ENCODE peak calls at places on chromosome 15, in eight cellular contexts. G is A549, V is right lobe of liver, N is gastrocnemius medialis, U is heart left ventricle, M is body of pancreas, Q is K562, J is HepG2. P is an unnamed sample.

GRCh38 chr15:30962079-30962478 is 29.3 kb downstream of the MTMR10 start:
- ATAC-seq in G (no peak), V (no peak), N (peak), U (peak), M (no peak), Q (no peak), J (no peak), P (no peak)

GRCh38 chr15:92839696-92840095 is 60.4 kb upstream of the CHD2 start:
- ATAC-seq in G (peak), V (no peak), N (no peak), U (no peak), M (peak), Q (peak), J (peak), P (no peak)

GRCh38 chr15:88610756-88611231 is 10.3 kb upstream of the AEN start:
- ATAC-seq in G (peak), V (no peak), N (no peak), U (no peak), M (no peak), Q (peak), J (no peak), P (no peak)

GRCh38 chr15:93801206-93801605 is 430.2 kb upstream of the MCTP2 start:
- ATAC-seq in G (no peak), V (no peak), N (no peak), U (no peak), M (no peak), Q (no peak), J (no peak), P (no peak)

GRCh38 chr15:39631357-39631756 is 50.5 kb downstream of the THBS1 start:
- ATAC-seq in G (no peak), V (no peak), N (no peak), U (no peak), M (no peak), Q (no peak), J (no peak), P (no peak)

GRCh38 chr15:63677778-63678177 is 80.6 kb downstream of the FBXL22 start:
- ATAC-seq in G (peak), V (peak), N (no peak), U (peak), M (peak), Q (no peak), J (no peak), P (no peak)

GRCh38 chr15:80160570-80161156 is 7.9 kb downstream of the FAH start:
- ATAC-seq in G (peak), V (peak), N (peak), U (peak), M (peak), Q (peak), J (peak), P (peak)

GRCh38 chr15:27769652-27770051 is 329.5 kb downstream of the OCA2 start:
- ATAC-seq in G (no peak), V (no peak), N (no peak), U (no peak), M (no peak), Q (no peak), J (no peak), P (no peak)

GRCh38 chr15:96354731-96355560 is 24.4 kb downstream of the NR2F2 start:
- ATAC-seq in G (peak), V (peak), N (peak), U (peak), M (no peak), Q (peak), J (peak), P (peak)

GRCh38 chr15:78000927-78001249 is 76.6 kb downstream of the TBC1D2B start:
- ATAC-seq in G (no peak), V (peak), N (no peak), U (no peak), M (no peak), Q (no peak), J (no peak), P (no peak)

GRCh38 chr15:42344763-42345162 is 14.5 kb upstream of the CAPN3 start:
- ATAC-seq in G (no peak), V (peak), N (peak), U (peak), M (no peak), Q (no peak), J (no peak), P (peak)

GRCh38 chr15:63305276-63305675 is 27.9 kb downstream of the APH1B start:
- ATAC-seq in G (no peak), V (no peak), N (no peak), U (no peak), M (no peak), Q (no peak), J (no peak), P (no peak)

GRCh38 chr15:100002787-100003536 is 269.7 kb upstream of the LYSMD4 start:
- ATAC-seq in G (no peak), V (no peak), N (no peak), U (no peak), M (no peak), Q (no peak), J (no peak), P (no peak)

DNA sequence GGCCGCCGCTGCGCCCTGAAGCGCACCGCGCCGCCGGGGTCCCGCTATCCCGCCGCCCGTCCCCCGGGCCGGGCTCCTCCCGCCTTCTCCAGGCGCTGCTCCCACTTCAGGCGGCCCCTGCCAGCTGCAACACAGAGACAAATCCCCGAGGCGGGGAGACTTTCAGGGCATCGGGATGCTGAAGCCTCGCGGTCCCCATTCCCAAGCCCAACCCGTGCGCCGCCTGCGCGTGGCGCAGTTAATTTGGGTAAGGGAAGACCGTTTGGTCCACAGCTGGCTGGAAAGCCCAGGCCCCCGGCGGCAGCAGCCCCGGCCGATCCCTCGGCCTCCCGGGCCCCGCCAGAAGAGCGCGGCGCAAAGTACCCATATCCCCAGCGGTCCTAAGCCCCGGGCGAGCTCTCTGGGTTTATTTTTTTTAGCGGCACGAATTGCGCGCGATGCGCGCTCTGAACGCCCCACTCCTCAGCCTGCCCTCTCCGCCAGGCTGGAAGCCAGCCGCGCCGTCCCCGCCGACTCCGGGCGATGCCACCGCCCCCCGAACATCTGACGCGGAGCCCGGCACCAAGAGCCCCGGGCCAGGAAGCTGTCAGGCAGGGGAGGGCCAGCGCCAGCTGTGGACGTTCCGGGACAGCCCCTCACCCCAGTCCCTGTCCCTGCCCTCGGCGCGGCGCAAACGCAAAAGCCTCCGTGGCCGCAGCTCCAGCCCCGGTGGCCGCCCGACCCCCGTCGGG is 517 bp downstream of the FBN1 start:
- ATAC-seq in G (peak), V (peak), N (peak), U (peak), M (peak), Q (no peak), J (peak), P (peak)
- TF ChIP-seq POLR2A in G (no peak), V (no peak), N (no peak), U (no peak), M (no peak), Q (no peak), J (no peak), P (no peak)

GRCh38 chr15:58771621-58772235 is 626 bp downstream of the MINDY2 start:
- ATAC-seq in G (peak), V (peak), N (peak), U (peak), M (peak), Q (peak), J (peak), P (peak)

GRCh38 chr15:58770519-58770856 is 614 bp upstream of the MINDY2 start:
- ATAC-seq in G (peak), V (peak), N (peak), U (peak), M (peak), Q (peak), J (peak), P (peak)

GRCh38 chr15:58775402-58775801 is 4.3 kb downstream of the MINDY2 start:
- ATAC-seq in G (no peak), V (no peak), N (no peak), U (no peak), M (no peak), Q (no peak), J (no peak), P (no peak)

GRCh38 chr15:58773024-58773423 is 1.9 kb downstream of the MINDY2 start:
- ATAC-seq in G (no peak), V (no peak), N (no peak), U (no peak), M (no peak), Q (no peak), J (no peak), P (no peak)

DNA sequence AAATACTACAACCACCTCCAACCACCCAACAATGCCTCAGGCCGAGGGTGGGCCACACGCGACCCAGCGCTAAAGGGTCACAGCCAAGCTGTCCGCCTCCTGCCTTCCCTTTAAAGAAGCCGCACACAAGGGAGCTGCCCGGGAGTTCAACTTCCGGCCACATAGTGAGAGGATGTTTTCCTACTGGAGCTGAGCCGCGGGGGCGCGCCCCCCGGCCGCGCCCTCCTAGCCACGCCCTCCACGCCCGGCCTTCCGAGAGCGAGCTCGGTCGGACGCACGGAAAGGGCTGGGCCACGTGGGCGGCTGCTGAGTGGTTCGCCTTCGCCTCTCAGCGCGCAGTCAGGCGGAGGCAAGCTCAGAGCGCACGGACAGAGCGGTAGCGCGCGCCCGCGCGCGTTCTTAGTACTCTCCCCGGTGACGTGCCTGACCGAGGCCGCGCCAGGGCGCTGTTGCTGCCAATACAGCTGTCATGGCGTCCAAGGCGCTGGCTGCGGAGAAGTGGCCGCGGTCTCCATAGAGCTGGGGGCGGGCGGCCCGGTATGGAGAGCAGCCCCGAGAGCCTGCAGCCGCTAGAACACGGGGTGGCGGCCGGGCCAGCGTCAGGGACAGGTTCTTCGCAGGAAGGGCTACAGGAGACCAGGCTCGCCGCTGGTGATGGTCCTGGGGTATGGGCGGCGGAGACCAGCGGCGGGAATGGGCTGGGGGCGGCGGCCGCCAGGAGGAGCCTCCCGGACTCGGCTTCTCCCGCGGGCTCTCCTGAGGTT is at the start of gene MINDY2:
- ATAC-seq in G (peak), V (peak), N (peak), U (peak), M (peak), Q (peak), J (peak), P (peak)
- TF ChIP-seq POLR2A in G (peak), V (peak), N (peak), U (no peak), M (peak), Q (peak), J (peak), P (peak)

DNA sequence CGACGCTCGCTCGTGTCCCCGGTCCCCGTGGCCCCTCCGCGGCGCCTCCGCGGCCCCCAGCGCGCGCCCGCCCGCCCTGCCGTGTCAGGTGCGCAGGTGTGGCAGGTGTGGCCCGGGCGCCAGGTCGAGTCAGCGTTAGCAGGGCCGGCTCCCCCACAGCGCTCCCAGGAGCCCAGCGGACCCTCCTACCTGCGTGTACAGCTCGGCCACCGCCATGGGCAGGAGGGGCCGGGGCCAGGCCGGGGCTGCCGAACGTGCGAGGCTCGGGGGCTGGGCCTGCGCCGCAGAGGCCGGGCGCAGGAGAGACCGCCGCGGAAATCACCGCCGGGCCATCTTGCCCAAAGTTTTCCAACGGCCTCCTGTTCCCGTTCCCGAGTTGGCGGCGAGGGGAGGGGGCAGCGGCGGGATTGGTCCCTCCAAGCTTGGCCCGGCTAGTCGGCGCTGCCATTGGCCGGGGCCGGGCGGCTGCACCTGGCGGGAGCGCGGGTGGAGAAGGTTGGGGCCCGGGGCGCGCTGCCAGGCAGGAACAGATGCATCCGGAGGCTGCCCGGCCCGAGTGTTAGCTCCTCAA is at the start of gene MYO5C:
- ATAC-seq in G (peak), V (peak), N (peak), U (peak), M (peak), Q (no peak), J (peak), P (peak)
- TF ChIP-seq POLR2A in G (no peak), V (peak), N (peak), U (no peak), M (peak), Q (no peak), J (peak), P (peak)

GRCh38 chr15:68797589-68798377 is 22.9 kb downstream of the ANP32A start:
- ATAC-seq in G (no peak), V (no peak), N (no peak), U (peak), M (no peak), Q (peak), J (no peak), P (no peak)
- TF ChIP-seq POLR2A in G (no peak), V (no peak), N (no peak), U (no peak), M (no peak), Q (no peak), J (no peak), P (no peak)

DNA sequence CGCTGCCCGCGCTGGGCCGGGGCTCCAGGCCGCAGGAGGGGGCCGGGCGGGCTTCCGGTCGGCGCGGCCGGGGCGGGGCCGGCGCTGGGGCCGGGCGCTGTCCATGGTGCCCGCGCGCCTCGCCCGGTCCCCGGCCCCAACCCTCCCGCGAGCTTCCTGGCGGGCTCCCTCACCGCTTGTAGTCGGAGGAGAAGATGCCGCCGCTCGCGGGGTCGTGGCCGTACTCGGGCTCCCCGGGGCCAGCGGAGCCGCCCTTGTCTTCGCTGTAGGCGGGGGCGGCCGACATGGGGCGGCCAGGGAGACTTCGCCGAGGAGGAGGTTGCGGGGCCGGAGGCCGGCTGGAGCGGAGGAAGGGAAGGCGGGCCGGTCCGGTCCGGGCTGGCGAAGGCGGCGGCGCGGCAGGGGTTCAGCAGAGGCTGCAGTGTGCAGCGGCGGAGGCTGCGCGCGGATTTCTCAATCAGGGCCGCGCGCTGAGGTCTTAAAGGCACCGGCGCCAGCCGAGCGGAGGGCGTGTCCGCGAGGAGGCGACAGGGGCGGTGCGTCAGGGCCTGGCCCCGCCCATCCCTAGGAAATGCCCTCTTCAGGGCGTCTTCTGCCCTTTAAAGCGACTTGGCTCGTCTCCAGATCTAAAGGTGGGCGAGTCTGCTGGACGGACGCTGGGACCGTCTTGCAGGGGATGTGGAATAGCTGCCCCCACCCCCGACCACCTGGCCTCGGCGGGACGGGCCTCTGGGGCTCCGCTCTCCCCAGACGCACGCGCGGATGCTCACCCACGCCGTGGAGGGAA is at the start of gene AP3B2:
- ATAC-seq in G (peak), V (peak), N (peak), U (peak), M (peak), Q (peak), J (peak), P (peak)
- TF ChIP-seq POLR2A in G (peak), V (no peak), N (no peak), U (no peak), M (peak), Q (no peak), J (no peak), P (no peak)

GRCh38 chr15:56019819-56020218 is 26.4 kb upstream of the NEDD4 start:
- ATAC-seq in G (peak), V (no peak), N (no peak), U (no peak), M (no peak), Q (no peak), J (no peak), P (no peak)

GRCh38 chr15:56016281-56016680 is 22.9 kb upstream of the NEDD4 start:
- ATAC-seq in G (no peak), V (no peak), N (no peak), U (no peak), M (no peak), Q (no peak), J (no peak), P (no peak)

GRCh38 chr15:56017920-56018319 is 24.5 kb upstream of the NEDD4 start:
- ATAC-seq in G (no peak), V (peak), N (no peak), U (no peak), M (no peak), Q (peak), J (peak), P (peak)

GRCh38 chr15:56017511-56017910 is 24.1 kb upstream of the NEDD4 start:
- ATAC-seq in G (no peak), V (no peak), N (no peak), U (no peak), M (no peak), Q (no peak), J (no peak), P (no peak)

DNA sequence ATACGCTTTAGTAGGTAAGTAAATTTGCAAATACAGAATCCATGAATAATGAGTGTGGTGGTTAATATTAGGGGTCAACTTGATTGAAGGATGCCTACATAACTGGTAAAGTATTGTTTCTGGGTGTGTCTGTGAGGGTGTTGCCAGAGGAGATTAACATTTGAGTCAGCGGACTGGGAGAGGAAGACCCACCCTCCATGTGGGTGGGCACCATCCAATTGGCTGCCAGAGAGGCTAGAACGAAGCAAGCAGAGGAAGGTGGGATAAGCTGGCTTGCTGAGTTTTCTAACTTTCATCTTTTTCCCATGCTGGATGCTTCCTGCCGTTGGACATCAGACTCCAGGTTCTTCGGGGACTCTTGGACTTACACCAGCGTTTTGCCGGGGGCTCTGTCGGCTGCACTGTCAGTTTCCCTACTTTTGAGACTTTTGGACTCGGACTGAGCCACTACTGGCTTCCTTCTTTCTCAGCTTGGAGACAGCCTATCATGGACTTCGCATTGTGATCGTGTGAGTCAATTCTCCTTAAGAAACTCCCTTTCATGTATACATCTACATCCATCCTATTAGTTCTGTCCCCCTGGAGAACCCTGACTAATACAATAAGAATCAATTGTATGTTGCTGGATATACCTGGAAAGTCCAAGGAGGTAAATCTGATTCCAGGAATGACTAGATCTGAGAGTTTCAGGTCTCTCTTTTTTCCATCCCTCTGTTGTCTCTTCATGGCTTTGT is 25.8 kb upstream of the NEDD4 start:
- ATAC-seq in G (peak), V (no peak), N (no peak), U (no peak), M (no peak), Q (no peak), J (no peak), P (no peak)
- TF ChIP-seq POLR2A in G (no peak), V (no peak), N (no peak), U (no peak), M (no peak), Q (no peak), J (no peak), P (no peak)

GRCh38 chr15:71048913-71049675 is 66.2 kb upstream of the THSD4 start:
- ATAC-seq in G (no peak), V (no peak), N (no peak), U (no peak), M (no peak), Q (no peak), J (no peak), P (no peak)
- TF ChIP-seq POLR2A in G (no peak), V (no peak), N (no peak), U (no peak), M (no peak), Q (no peak), J (no peak), P (no peak)

GRCh38 chr15:85706779-85707518 is 87.8 kb downstream of the KLHL25 start:
- ATAC-seq in G (peak), V (peak), N (peak), U (peak), M (peak), Q (no peak), J (peak), P (peak)

GRCh38 chr15:85700767-85701166 is 94.0 kb downstream of the KLHL25 start:
- ATAC-seq in G (no peak), V (no peak), N (no peak), U (no peak), M (no peak), Q (no peak), J (no peak), P (no peak)

GRCh38 chr15:85704021-85704420 is 90.7 kb downstream of the KLHL25 start:
- ATAC-seq in G (no peak), V (no peak), N (no peak), U (peak), M (no peak), Q (no peak), J (no peak), P (no peak)

GRCh38 chr15:85704720-85705119 is 90.0 kb downstream of the KLHL25 start:
- ATAC-seq in G (no peak), V (no peak), N (peak), U (peak), M (no peak), Q (no peak), J (no peak), P (peak)

GRCh38 chr15:85702321-85703230 is 92.1 kb downstream of the KLHL25 start:
- ATAC-seq in G (no peak), V (peak), N (no peak), U (no peak), M (peak), Q (no peak), J (no peak), P (no peak)
- TF ChIP-seq POLR2A in G (no peak), V (no peak), N (no peak), U (no peak), M (no peak), Q (no peak), J (no peak), P (no peak)

P was measured in gastroesophageal sphincter.